ENCODE peak calls at places on chromosome X, in nine cellular contexts. Z, Y, K, I, N, F, T, L and R are unnamed samples.

GRCh38 chrX:149715468-149715867 is 3.6 kb downstream of the MAGEA11 start:
- DNase-seq in Z (no peak), Y (no peak), K (no peak), I (no peak), N (no peak), F (no peak), T (no peak), L (no peak), R (no peak)

GRCh38 chrX:3659761-3660160 is 53.7 kb downstream of the PRKX start:
- DNase-seq in Z (no peak), Y (no peak), K (no peak), I (no peak), N (no peak), F (no peak), T (no peak), L (no peak), R (peak; percentile 29)

GRCh38 chrX:50814701-50815476 is 895 bp upstream of the SHROOM4 start:
- DNase-seq in Z (no peak), Y (no peak), K (no peak), I (no peak), N (peak; percentile 58), F (no peak), T (peak; percentile 7), L (no peak), R (no peak)

GRCh38 chrX:40120838-40121580 is 23.3 kb upstream of the BCOR start:
- DNase-seq in Z (peak; percentile 61), Y (no peak), K (no peak), I (no peak), N (no peak), F (no peak), T (peak; percentile 73), L (no peak), R (no peak)

GRCh38 chrX:134543201-134543797 is 83.3 kb downstream of the HPRT1 start:
- DNase-seq in Z (no peak), Y (no peak), K (no peak), I (no peak), N (no peak), F (no peak), T (peak; percentile 5), L (no peak), R (peak; percentile 37)

GRCh38 chrX:39162322-39162721 is 361.1 kb downstream of the MID1IP1 start:
- DNase-seq in Z (no peak), Y (peak; percentile 65), K (no peak), I (no peak), N (no peak), F (no peak), T (no peak), L (peak; percentile 19), R (no peak)

GRCh38 chrX:5916945-5917344 is 311.7 kb downstream of the NLGN4X start:
- DNase-seq in Z (no peak), Y (peak; percentile 21), K (no peak), I (no peak), N (no peak), F (no peak), T (no peak), L (no peak), R (no peak)

GRCh38 chrX:24494544-24495113 is 29.5 kb downstream of the PDK3 start:
- DNase-seq in Z (no peak), Y (no peak), K (peak; percentile 19), I (peak; percentile 23), N (no peak), F (no peak), T (peak; percentile 91), L (no peak), R (peak; percentile 84)

GRCh38 chrX:47629419-47630210 is at the start of gene CFP:
- DNase-seq in Z (no peak), Y (no peak), K (no peak), I (no peak), N (no peak), F (no peak), T (no peak), L (no peak), R (no peak)

GRCh38 chrX:105515561-105515960 is 295.1 kb upstream of the TEX13A start:
- DNase-seq in Z (no peak), Y (no peak), K (no peak), I (no peak), N (no peak), F (no peak), T (peak; percentile 32), L (no peak), R (no peak)

GRCh38 chrX:54076903-54077302 is 32.6 kb upstream of the PHF8 start:
- DNase-seq in Z (no peak), Y (no peak), K (no peak), I (no peak), N (no peak), F (no peak), T (peak; percentile 82), L (no peak), R (no peak)

GRCh38 chrX:37912797-37913196 is 65.4 kb upstream of the DYNLT3 start:
- DNase-seq in Z (no peak), Y (no peak), K (no peak), I (no peak), N (no peak), F (no peak), T (no peak), L (no peak), R (no peak)

GRCh38 chrX:140701480-140701879 is 8.1 kb upstream of the LINC00632 start:
- DNase-seq in Z (no peak), Y (no peak), K (peak; percentile 5), I (peak; percentile 35), N (no peak), F (no peak), T (peak; percentile 58), L (no peak), R (peak; percentile 12)

GRCh38 chrX:41084044-41084359 is 1.2 kb upstream of the USP9X start:
- DNase-seq in Z (no peak), Y (no peak), K (no peak), I (no peak), N (no peak), F (no peak), T (no peak), L (no peak), R (no peak)

GRCh38 chrX:132034648-132035047 is 11.5 kb downstream of the STK26 start:
- DNase-seq in Z (no peak), Y (no peak), K (no peak), I (no peak), N (no peak), F (no peak), T (no peak), L (no peak), R (no peak)

GRCh38 chrX:1026263-1027015 is 186.0 kb downstream of the CRLF2 start:
- DNase-seq in Z (no peak), Y (no peak), K (no peak), I (no peak), N (no peak), F (no peak), T (no peak), L (no peak), R (no peak)